ENCODE peak calls at places on chromosomes 6 and 20, in seven cellular contexts. One of them, this sample, is unnamed.

GRCh38 chr6:15309611-15310283 is 63.9 kb downstream of the JARID2 start:
- DNase-seq in ovary: no peak
- DNase-seq in upper lobe of left lung: no peak
- DNase-seq in endothelial cell of umbilical vein: no peak
- DNase-seq in breast epithelium: no peak
- DNase-seq in fibroblast of pulmonary artery: no peak
- DNase-seq in pancreas: no peak
- DNase-seq in this sample: no peak

GRCh38 chr20:6623989-6624388 is 143.5 kb upstream of the BMP2 start:
- DNase-seq in ovary: no peak
- DNase-seq in upper lobe of left lung: no peak
- DNase-seq in pancreas: no peak
- DNase-seq in breast epithelium: no peak
- DNase-seq in fibroblast of pulmonary artery: no peak
- DNase-seq in endothelial cell of umbilical vein: peak; percentile 47
- DNase-seq in this sample: no peak

GRCh38 chr6:170148709-170149470 is 142.0 kb downstream of the DLL1 start:
- DNase-seq in endothelial cell of umbilical vein: no peak
- DNase-seq in pancreas: no peak
- DNase-seq in breast epithelium: peak; percentile 34
- DNase-seq in ovary: no peak
- DNase-seq in upper lobe of left lung: no peak
- DNase-seq in fibroblast of pulmonary artery: no peak
- DNase-seq in this sample: no peak

GRCh38 chr20:4717816-4718215 is 3.9 kb upstream of the PRND start:
- DNase-seq in endothelial cell of umbilical vein: no peak
- DNase-seq in breast epithelium: no peak
- DNase-seq in pancreas: no peak
- DNase-seq in fibroblast of pulmonary artery: no peak
- DNase-seq in ovary: no peak
- DNase-seq in upper lobe of left lung: no peak
- DNase-seq in this sample: no peak

GRCh38 chr20:18705906-18706305 is 107.7 kb upstream of the SCP2D1 start:
- DNase-seq in ovary: no peak
- DNase-seq in endothelial cell of umbilical vein: no peak
- DNase-seq in upper lobe of left lung: no peak
- DNase-seq in breast epithelium: no peak
- DNase-seq in fibroblast of pulmonary artery: peak; percentile 13
- DNase-seq in pancreas: no peak
- DNase-seq in this sample: no peak

GRCh38 chr6:108168980-108169800 is 3.4 kb downstream of the NR2E1 start:
- DNase-seq in upper lobe of left lung: no peak
- DNase-seq in pancreas: peak; percentile 60
- DNase-seq in breast epithelium: no peak
- DNase-seq in endothelial cell of umbilical vein: no peak
- DNase-seq in fibroblast of pulmonary artery: no peak
- DNase-seq in ovary: no peak
- DNase-seq in this sample: no peak

GRCh38 chr6:152189736-152190135 is 382.3 kb downstream of the ESR1 start:
- DNase-seq in ovary: no peak
- DNase-seq in pancreas: no peak
- DNase-seq in fibroblast of pulmonary artery: peak; percentile 65
- DNase-seq in endothelial cell of umbilical vein: no peak
- DNase-seq in breast epithelium: no peak
- DNase-seq in upper lobe of left lung: no peak
- DNase-seq in this sample: no peak

GRCh38 chr6:10745116-10745515 is 2.5 kb upstream of the TMEM14B start:
- DNase-seq in fibroblast of pulmonary artery: no peak
- DNase-seq in endothelial cell of umbilical vein: no peak
- DNase-seq in upper lobe of left lung: no peak
- DNase-seq in breast epithelium: no peak
- DNase-seq in pancreas: no peak
- DNase-seq in ovary: no peak
- DNase-seq in this sample: no peak

GRCh38 chr20:44637490-44638372 is 13.8 kb downstream of the ADA start:
- DNase-seq in pancreas: no peak
- DNase-seq in ovary: no peak
- DNase-seq in upper lobe of left lung: no peak
- DNase-seq in breast epithelium: no peak
- DNase-seq in fibroblast of pulmonary artery: no peak
- DNase-seq in endothelial cell of umbilical vein: no peak
- DNase-seq in this sample: no peak

GRCh38 chr6:102571236-102571908 is 1177.9 kb downstream of the GRIK2 start:
- DNase-seq in pancreas: no peak
- DNase-seq in fibroblast of pulmonary artery: no peak
- DNase-seq in upper lobe of left lung: no peak
- DNase-seq in ovary: no peak
- DNase-seq in endothelial cell of umbilical vein: no peak
- DNase-seq in breast epithelium: no peak
- DNase-seq in this sample: peak; percentile 0

GRCh38 chr6:25254671-25255070 is 24.5 kb upstream of the CARMIL1 start:
- DNase-seq in breast epithelium: no peak
- DNase-seq in fibroblast of pulmonary artery: no peak
- DNase-seq in ovary: no peak
- DNase-seq in endothelial cell of umbilical vein: no peak
- DNase-seq in pancreas: no peak
- DNase-seq in upper lobe of left lung: no peak
- DNase-seq in this sample: no peak

GRCh38 chr20:5265339-5265985 is 51.3 kb downstream of the PROKR2 start:
- DNase-seq in breast epithelium: no peak
- DNase-seq in fibroblast of pulmonary artery: no peak
- DNase-seq in endothelial cell of umbilical vein: no peak
- DNase-seq in upper lobe of left lung: no peak
- DNase-seq in ovary: no peak
- DNase-seq in pancreas: no peak
- DNase-seq in this sample: no peak

GRCh38 chr6:38055210-38055609 is 235.7 kb downstream of the ZFAND3 start:
- DNase-seq in upper lobe of left lung: no peak
- DNase-seq in pancreas: no peak
- DNase-seq in fibroblast of pulmonary artery: no peak
- DNase-seq in breast epithelium: no peak
- DNase-seq in ovary: no peak
- DNase-seq in endothelial cell of umbilical vein: no peak
- DNase-seq in this sample: no peak

GRCh38 chr20:8020314-8021079 is 936 bp upstream of the TMX4 start:
- DNase-seq in endothelial cell of umbilical vein: no peak
- DNase-seq in pancreas: no peak
- DNase-seq in fibroblast of pulmonary artery: no peak
- DNase-seq in breast epithelium: no peak
- DNase-seq in ovary: no peak
- DNase-seq in upper lobe of left lung: no peak
- DNase-seq in this sample: no peak

GRCh38 chr20:37411408-37412306 is 65.7 kb downstream of the SRC start:
- DNase-seq in endothelial cell of umbilical vein: peak; percentile 43
- DNase-seq in fibroblast of pulmonary artery: no peak
- DNase-seq in breast epithelium: no peak
- DNase-seq in pancreas: no peak
- DNase-seq in ovary: no peak
- DNase-seq in upper lobe of left lung: no peak
- DNase-seq in this sample: no peak

GRCh38 chr6:41683460-41684310 is 45.4 kb downstream of the MDFI start:
- DNase-seq in fibroblast of pulmonary artery: peak; percentile 74
- DNase-seq in breast epithelium: peak; percentile 83
- DNase-seq in upper lobe of left lung: peak; percentile 82
- DNase-seq in pancreas: peak; percentile 87
- DNase-seq in endothelial cell of umbilical vein: peak; percentile 64
- DNase-seq in ovary: peak; percentile 87
- DNase-seq in this sample: no peak
- H3K4me3 ChIP-seq in fibroblast of pulmonary artery: peak overlapping the region; percentile 35
- H3K4me3 ChIP-seq in breast epithelium: peak overlapping the region; percentile 45
- H3K4me3 ChIP-seq in upper lobe of left lung: peak overlapping the region; percentile 20
- H3K4me3 ChIP-seq in pancreas: no peak overlapping the region
- H3K4me3 ChIP-seq in endothelial cell of umbilical vein: peak overlapping the region; percentile 35
- H3K4me3 ChIP-seq in ovary: peak overlapping the region; percentile 38
- H3K4me3 ChIP-seq in this sample: no peak overlapping the region

GRCh38 chr20:63955281-63955845 is 853 bp downstream of the UCKL1 start:
- DNase-seq in ovary: no peak
- DNase-seq in pancreas: peak; percentile 76
- DNase-seq in endothelial cell of umbilical vein: peak; percentile 37
- DNase-seq in fibroblast of pulmonary artery: no peak
- DNase-seq in upper lobe of left lung: peak; percentile 66
- DNase-seq in breast epithelium: no peak
- DNase-seq in this sample: no peak
- TF ChIP-seq CTCF in ovary: peak; percentile 7
- TF ChIP-seq CTCF in pancreas: no peak
- TF ChIP-seq CTCF in endothelial cell of umbilical vein: peak; percentile 50
- TF ChIP-seq CTCF in fibroblast of pulmonary artery: peak; percentile 1
- TF ChIP-seq CTCF in upper lobe of left lung: peak; percentile 58
- TF ChIP-seq CTCF in breast epithelium: peak; percentile 6
- TF ChIP-seq CTCF in this sample: peak; percentile 43

GRCh38 chr6:34132082-34132357 is 13.9 kb downstream of the GRM4 start:
- DNase-seq in upper lobe of left lung: no peak
- DNase-seq in fibroblast of pulmonary artery: no peak
- DNase-seq in breast epithelium: no peak
- DNase-seq in pancreas: no peak
- DNase-seq in ovary: no peak
- DNase-seq in endothelial cell of umbilical vein: no peak
- DNase-seq in this sample: no peak
- H3K4me3 ChIP-seq in upper lobe of left lung: no peak overlapping the region
- H3K4me3 ChIP-seq in fibroblast of pulmonary artery: no peak overlapping the region
- H3K4me3 ChIP-seq in breast epithelium: no peak overlapping the region
- H3K4me3 ChIP-seq in pancreas: no peak overlapping the region
- H3K4me3 ChIP-seq in ovary: no peak overlapping the region
- H3K4me3 ChIP-seq in endothelial cell of umbilical vein: no peak overlapping the region
- H3K4me3 ChIP-seq in this sample: no peak overlapping the region

DNA sequence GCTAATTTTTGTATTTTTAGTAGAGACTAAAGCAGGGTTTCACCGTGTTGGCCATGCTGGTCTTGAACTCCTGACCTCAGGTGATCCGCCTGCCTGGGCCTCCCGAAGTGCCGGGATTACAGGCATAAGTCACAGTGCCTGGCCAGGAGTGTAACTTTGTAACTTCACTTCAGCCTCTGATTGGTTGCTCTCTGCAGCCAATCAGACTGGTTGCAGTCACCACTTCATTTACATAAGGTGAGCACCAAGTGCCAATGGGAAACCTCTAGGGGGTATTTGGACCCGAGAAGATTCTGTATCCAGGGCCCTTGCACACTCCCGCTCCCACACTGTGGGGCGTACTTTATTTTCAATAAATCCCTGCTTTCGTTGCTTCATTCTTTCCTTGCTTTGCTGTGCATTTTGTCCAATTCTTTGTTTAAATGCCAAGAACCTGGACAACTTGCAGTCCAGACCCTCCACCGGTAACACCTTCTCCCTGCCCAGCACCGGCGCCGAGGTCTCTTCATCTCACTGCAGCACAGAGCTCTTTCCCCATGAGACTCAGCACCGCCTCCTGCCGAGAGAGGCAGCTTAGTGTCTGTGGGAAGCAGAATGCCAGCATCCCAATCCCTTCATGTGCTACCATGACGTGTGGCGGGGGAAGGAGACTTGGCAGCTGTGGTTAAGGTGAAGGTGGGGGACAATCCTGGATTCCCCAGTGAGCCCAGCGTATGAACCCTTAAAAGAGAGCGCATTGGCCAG is 14.0 kb upstream of the MRGBP start:
- DNase-seq in breast epithelium: no peak
- DNase-seq in upper lobe of left lung: no peak
- DNase-seq in fibroblast of pulmonary artery: no peak
- DNase-seq in endothelial cell of umbilical vein: no peak
- DNase-seq in pancreas: no peak
- DNase-seq in ovary: no peak
- DNase-seq in this sample: no peak
- TF ChIP-seq CTCF in breast epithelium: no peak
- TF ChIP-seq CTCF in upper lobe of left lung: no peak
- TF ChIP-seq CTCF in fibroblast of pulmonary artery: peak; percentile 31
- TF ChIP-seq CTCF in endothelial cell of umbilical vein: no peak
- TF ChIP-seq CTCF in pancreas: no peak
- TF ChIP-seq CTCF in ovary: no peak
- TF ChIP-seq CTCF in this sample: peak; percentile 18

DNA sequence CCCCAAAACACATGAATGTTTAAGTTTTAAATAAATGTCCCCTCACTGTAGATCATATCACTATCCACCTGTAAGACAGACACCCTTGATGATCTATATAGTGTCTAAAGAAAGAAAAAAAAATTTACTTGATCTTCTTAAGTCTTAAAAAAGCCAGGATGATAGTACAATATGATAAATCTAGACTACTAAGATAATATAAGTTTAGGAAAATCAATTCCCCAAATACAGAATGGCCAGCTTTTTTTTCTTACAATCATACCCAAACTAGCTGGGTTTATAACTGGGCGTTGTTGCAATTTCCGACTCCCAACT is 14.4 kb downstream of the ZNF217 start:
- DNase-seq in ovary: no peak
- DNase-seq in fibroblast of pulmonary artery: no peak
- DNase-seq in breast epithelium: no peak
- DNase-seq in pancreas: no peak
- DNase-seq in endothelial cell of umbilical vein: no peak
- DNase-seq in upper lobe of left lung: no peak
- DNase-seq in this sample: no peak
- H3K4me3 ChIP-seq in ovary: no peak overlapping the region
- H3K4me3 ChIP-seq in fibroblast of pulmonary artery: peak overlapping the region; percentile 31
- H3K4me3 ChIP-seq in breast epithelium: peak overlapping the region; percentile 24
- H3K4me3 ChIP-seq in pancreas: no peak overlapping the region
- H3K4me3 ChIP-seq in endothelial cell of umbilical vein: no peak overlapping the region
- H3K4me3 ChIP-seq in upper lobe of left lung: no peak overlapping the region
- H3K4me3 ChIP-seq in this sample: peak overlapping the region; percentile 8

GRCh38 chr6:35297541-35298481 is at the start of gene DEF6:
- DNase-seq in ovary: peak; percentile 84
- DNase-seq in pancreas: peak; percentile 90
- DNase-seq in breast epithelium: peak; percentile 88
- DNase-seq in endothelial cell of umbilical vein: peak; percentile 80
- DNase-seq in fibroblast of pulmonary artery: peak; percentile 87
- DNase-seq in upper lobe of left lung: peak; percentile 95
- DNase-seq in this sample: peak; percentile 65
- TF ChIP-seq CTCF in ovary: peak; percentile 68
- TF ChIP-seq CTCF in pancreas: peak; percentile 49
- TF ChIP-seq CTCF in breast epithelium: peak; percentile 86
- TF ChIP-seq CTCF in endothelial cell of umbilical vein: peak; percentile 82
- TF ChIP-seq CTCF in fibroblast of pulmonary artery: peak; percentile 73
- TF ChIP-seq CTCF in upper lobe of left lung: peak; percentile 96
- TF ChIP-seq CTCF in this sample: peak; percentile 86

GRCh38 chr20:41318271-41318649 is 729 bp upstream of the ZHX3 start:
- DNase-seq in pancreas: no peak
- DNase-seq in fibroblast of pulmonary artery: no peak
- DNase-seq in upper lobe of left lung: no peak
- DNase-seq in breast epithelium: no peak
- DNase-seq in ovary: no peak
- DNase-seq in endothelial cell of umbilical vein: no peak
- DNase-seq in this sample: no peak
- H3K4me3 ChIP-seq in pancreas: no peak overlapping the region
- H3K4me3 ChIP-seq in fibroblast of pulmonary artery: peak overlapping the region; percentile 51
- H3K4me3 ChIP-seq in upper lobe of left lung: peak overlapping the region; percentile 80
- H3K4me3 ChIP-seq in breast epithelium: peak overlapping the region; percentile 81
- H3K4me3 ChIP-seq in ovary: peak overlapping the region; percentile 85
- H3K4me3 ChIP-seq in endothelial cell of umbilical vein: no peak overlapping the region
- H3K4me3 ChIP-seq in this sample: peak overlapping the region; percentile 40

DNA sequence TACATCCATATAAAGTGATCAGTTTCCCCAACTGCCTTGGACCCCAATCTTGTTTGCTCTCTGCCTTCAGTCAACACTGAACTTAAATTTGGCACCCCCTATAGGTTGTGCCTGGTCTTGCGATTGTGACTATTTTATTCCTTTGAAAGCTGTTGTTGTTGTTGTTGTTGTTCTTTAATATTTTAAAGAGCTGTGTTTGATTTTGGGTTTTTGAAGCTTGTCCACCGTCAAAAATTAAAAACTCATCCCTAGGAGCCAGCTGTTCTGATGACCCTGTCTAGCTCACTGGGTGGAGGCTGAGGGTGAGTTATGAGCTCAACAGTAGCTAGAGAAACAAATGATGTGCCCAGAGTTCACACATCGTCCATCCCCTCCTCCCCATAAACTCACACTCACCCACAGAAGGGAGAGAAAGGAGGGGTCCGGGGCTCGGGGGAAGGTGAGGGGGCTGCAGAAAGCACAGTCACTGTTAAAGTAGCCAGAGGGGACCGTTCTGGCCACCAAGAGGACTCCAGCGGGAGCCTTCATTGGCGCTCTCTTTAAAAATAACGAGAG is 4.0 kb downstream of the SIM1 start:
- DNase-seq in ovary: no peak
- DNase-seq in pancreas: no peak
- DNase-seq in breast epithelium: no peak
- DNase-seq in endothelial cell of umbilical vein: peak; percentile 51
- DNase-seq in fibroblast of pulmonary artery: no peak
- DNase-seq in upper lobe of left lung: no peak
- DNase-seq in this sample: no peak
- TF ChIP-seq CTCF in ovary: no peak
- TF ChIP-seq CTCF in pancreas: peak; percentile 24
- TF ChIP-seq CTCF in breast epithelium: no peak
- TF ChIP-seq CTCF in endothelial cell of umbilical vein: peak; percentile 44
- TF ChIP-seq CTCF in fibroblast of pulmonary artery: peak; percentile 36
- TF ChIP-seq CTCF in upper lobe of left lung: no peak
- TF ChIP-seq CTCF in this sample: peak; percentile 78